ENCODE peak calls at places on chromosome 20, in eight cellular contexts. I is fibroblast of lung, Q is NCI-H1417, D is iPS-NIHi11, T is A549, A is MCF 10A, W is IMR-90, F is AG08395. M is an unnamed sample.

GRCh38 chr20:17725094-17725835 is 25.5 kb downstream of the BANF2 start:
- DNase-seq in W (no peak), T (no peak), Q (peak; percentile 84), F (no peak), A (no peak), I (no peak), D (no peak), M (no peak)

GRCh38 chr20:29874476-29875202 is 1382.8 kb upstream of the DEFB115 start:
- DNase-seq in F (no peak), I (no peak), Q (no peak), A (no peak), W (no peak), T (no peak), D (no peak), M (no peak)

GRCh38 chr20:45408646-45409213 is 641 bp downstream of the DBNDD2 start:
- DNase-seq in D (no peak), I (no peak), F (no peak), T (no peak), Q (no peak), A (no peak), W (no peak), M (peak; percentile 64)

GRCh38 chr20:4108495-4109306 is 93.3 kb upstream of the RNF24 start:
- DNase-seq in I (peak; percentile 93), T (peak; percentile 91), Q (peak; percentile 70), D (peak; percentile 82), W (peak; percentile 88), A (peak; percentile 88), F (peak; percentile 88), M (peak; percentile 94)

GRCh38 chr20:833121-833449 is 430 bp upstream of the FAM110A start:
- DNase-seq in A (no peak), W (no peak), F (no peak), I (no peak), D (no peak), Q (no peak), T (no peak), M (peak; percentile 87)

GRCh38 chr20:48957521-48957920 is 36.0 kb downstream of the ARFGEF2 start:
- DNase-seq in A (no peak), Q (no peak), W (no peak), T (no peak), D (no peak), F (no peak), I (no peak), M (no peak)

GRCh38 chr20:911882-912600 is 4.1 kb downstream of the ANGPT4 start:
- DNase-seq in W (no peak), Q (no peak), D (peak; percentile 32), A (no peak), T (no peak), F (no peak), I (no peak), M (peak; percentile 32)

GRCh38 chr20:33679758-33680485 is 5.7 kb upstream of the NECAB3 start:
- DNase-seq in W (no peak), F (no peak), A (no peak), Q (no peak), T (no peak), I (no peak), D (no peak), M (no peak)

GRCh38 chr20:3541887-3542721 is 71.3 kb downstream of the ATRN start:
- DNase-seq in A (no peak), T (no peak), I (no peak), Q (no peak), F (no peak), W (no peak), D (no peak), M (no peak)

GRCh38 chr20:64103871-64104666 is 3.3 kb downstream of the NPBWR2 start:
- DNase-seq in I (no peak), D (peak; percentile 65), W (no peak), F (no peak), A (no peak), T (no peak), Q (no peak), M (peak; percentile 87)

GRCh38 chr20:31908424-31908823 is 38.0 kb downstream of the TTLL9 start:
- DNase-seq in T (no peak), W (no peak), D (no peak), I (no peak), Q (no peak), F (no peak), A (peak; percentile 27), M (no peak)

GRCh38 chr20:17442588-17442987 is 88.6 kb downstream of the BFSP1 start:
- DNase-seq in I (no peak), F (no peak), A (peak; percentile 24), Q (no peak), W (no peak), D (peak; percentile 38), T (no peak), M (no peak)

GRCh38 chr20:33518071-33518470 is 28.2 kb downstream of the CBFA2T2 start:
- DNase-seq in Q (no peak), F (peak; percentile 40), A (peak; percentile 85), D (no peak), I (peak; percentile 47), T (no peak), W (peak; percentile 75), M (no peak)

GRCh38 chr20:57241592-57241991 is 24.8 kb downstream of the BMP7 start:
- DNase-seq in W (no peak), Q (no peak), T (no peak), D (no peak), F (no peak), A (no peak), I (no peak), M (no peak)

GRCh38 chr20:62235777-62236157 is 2.6 kb upstream of the OSBPL2 start:
- DNase-seq in D (no peak), W (no peak), T (no peak), F (no peak), I (no peak), Q (no peak), A (no peak), M (no peak)

GRCh38 chr20:64064145-64064698 is 1.2 kb downstream of the TCEA2 start:
- DNase-seq in D (no peak), A (peak; percentile 72), I (peak; percentile 37), W (peak; percentile 32), T (peak; percentile 74), F (peak; percentile 88), Q (no peak), M (peak; percentile 98)